ENCODE peak calls at places on chromosomes 7 and 10, in ten cellular contexts. R is DMS79 treated with DMSO at 0.1 percent for 48 hours, N is left ventricle myocardium superior, U is choroid plexus epithelial cell, T is dorsolateral prefrontal cortex, P is amniotic stem cell, D is dermis blood vessel endothelial cell, A is activated T-cell treated with anti-CD3 and anti-CD28 coated beads for 1 hour, X is left kidney, I is EL. J is an unnamed sample.

GRCh38 chr10:11335167-11335652 is 276.2 kb downstream of the USP6NL start:
- DNase-seq in R (no peak), N (no peak), U (peak), T (no peak), P (no peak), D (no peak), A (no peak), X (no peak), I (no peak), J (no peak)

GRCh38 chr7:151310578-151310977 is 31.0 kb upstream of the NUB1 start:
- DNase-seq in R (no peak), N (no peak), U (peak), T (no peak), P (no peak), D (peak), A (no peak), X (peak), I (peak), J (no peak)

GRCh38 chr7:4100148-4100547 is 581.9 kb upstream of the FOXK1 start:
- DNase-seq in R (no peak), N (no peak), U (no peak), T (no peak), P (no peak), D (no peak), A (no peak), X (no peak), I (no peak), J (no peak)

GRCh38 chr10:1117651-1118050 is 61.5 kb downstream of the WDR37 start:
- DNase-seq in R (no peak), N (no peak), U (no peak), T (no peak), P (no peak), D (no peak), A (no peak), X (no peak), I (no peak), J (no peak)

GRCh38 chr7:13908667-13909382 is 80.6 kb downstream of the ETV1 start:
- DNase-seq in R (no peak), N (no peak), U (peak), T (no peak), P (no peak), D (peak), A (no peak), X (peak), I (peak), J (no peak)

GRCh38 chr7:152989889-152990380 is 230.4 kb downstream of the ACTR3B start:
- DNase-seq in R (no peak), N (no peak), U (peak), T (no peak), P (no peak), D (no peak), A (no peak), X (no peak), I (no peak), J (no peak)

GRCh38 chr7:143223784-143224183 is 1.9 kb downstream of the TAS2R40 start:
- DNase-seq in R (no peak), N (no peak), U (no peak), T (no peak), P (no peak), D (no peak), A (no peak), X (no peak), I (no peak), J (no peak)

GRCh38 chr10:113381906-113382562 is 170.8 kb upstream of the HABP2 start:
- DNase-seq in R (no peak), N (no peak), U (peak), T (no peak), P (peak), D (peak), A (peak), X (peak), I (peak), J (no peak)

GRCh38 chr10:95742529-95742884 is 13.5 kb upstream of the ENTPD1 start:
- DNase-seq in R (no peak), N (no peak), U (peak), T (no peak), P (no peak), D (peak), A (no peak), X (peak), I (no peak), J (peak)

GRCh38 chr7:114885836-114886235 is 36.1 kb upstream of the MDFIC start:
- DNase-seq in R (no peak), N (no peak), U (no peak), T (no peak), P (no peak), D (no peak), A (no peak), X (no peak), I (peak), J (no peak)

GRCh38 chr10:132862485-132863420 is 76.8 kb upstream of the NKX6-2 start:
- DNase-seq in R (no peak), N (peak), U (no peak), T (no peak), P (no peak), D (no peak), A (no peak), X (peak), I (no peak), J (no peak)

GRCh38 chr10:129755075-129756020 is 208.7 kb downstream of the EBF3 start:
- DNase-seq in R (no peak), N (no peak), U (no peak), T (peak), P (no peak), D (no peak), A (no peak), X (no peak), I (no peak), J (no peak)

GRCh38 chr10:61621538-61622150 is 41.1 kb upstream of the CABCOCO1 start:
- DNase-seq in R (no peak), N (no peak), U (peak), T (no peak), P (no peak), D (peak), A (no peak), X (peak), I (no peak), J (no peak)

GRCh38 chr7:2146676-2147472 is 85.9 kb downstream of the MAD1L1 start:
- DNase-seq in R (no peak), N (no peak), U (no peak), T (no peak), P (no peak), D (no peak), A (no peak), X (no peak), I (no peak), J (no peak)

GRCh38 chr7:137073571-137074325 is 205.3 kb downstream of the CHRM2 start:
- DNase-seq in R (no peak), N (no peak), U (peak), T (no peak), P (no peak), D (no peak), A (no peak), X (no peak), I (peak), J (no peak)

GRCh38 chr7:373818-374705 is 84.1 kb downstream of the FOXL3 start:
- DNase-seq in R (no peak), N (no peak), U (no peak), T (no peak), P (no peak), D (no peak), A (no peak), X (no peak), I (no peak), J (no peak)

GRCh38 chr10:71143170-71143569 is 69.2 kb upstream of the UNC5B start:
- DNase-seq in R (no peak), N (peak), U (no peak), T (no peak), P (no peak), D (no peak), A (no peak), X (no peak), I (no peak), J (no peak)

GRCh38 chr10:104331208-104331838 is 6.9 kb downstream of the ITPRIP start:
- DNase-seq in R (no peak), N (peak), U (peak), T (peak), P (no peak), D (peak), A (no peak), X (peak), I (peak), J (no peak)

GRCh38 chr10:62769574-62770242 is 34.8 kb upstream of the ADO start:
- DNase-seq in R (no peak), N (no peak), U (no peak), T (no peak), P (no peak), D (no peak), A (no peak), X (no peak), I (peak), J (no peak)